ENCODE peak calls at places on chromosomes 12 and 14, in four cellular contexts. One of them, this sample, is unnamed.
A peak's percentile ranks its signal among the peaks of the same experiment; 100 is the strongest.

GRCh38 chr12:53049582-53050318 is at the start of gene TNS2:
- DNase-seq in K562: peak; percentile 48
- DNase-seq in SK-N-SH: peak; percentile 72
- DNase-seq in HepG2: peak; percentile 72
- DNase-seq in this sample: no peak

GRCh38 chr14:85280074-85280473 is 249.9 kb upstream of the FLRT2 start:
- DNase-seq in K562: no peak
- DNase-seq in SK-N-SH: no peak
- DNase-seq in HepG2: no peak
- DNase-seq in this sample: no peak

GRCh38 chr12:116551952-116552749 is 7.0 kb upstream of the MAP1LC3B2 start:
- DNase-seq in K562: no peak
- DNase-seq in SK-N-SH: no peak
- DNase-seq in HepG2: no peak
- DNase-seq in this sample: no peak

GRCh38 chr12:79690156-79690605 is 583 bp downstream of the PAWR start:
- DNase-seq in K562: no peak
- DNase-seq in SK-N-SH: peak; percentile 49
- DNase-seq in HepG2: peak; percentile 14
- DNase-seq in this sample: no peak

GRCh38 chr14:98847520-98848468 is 424.2 kb downstream of the BCL11B start:
- DNase-seq in K562: no peak
- DNase-seq in SK-N-SH: no peak
- DNase-seq in HepG2: peak; percentile 15
- DNase-seq in this sample: no peak

GRCh38 chr14:99321955-99322730 is 50.1 kb upstream of the BCL11B start:
- DNase-seq in K562: no peak
- DNase-seq in SK-N-SH: no peak
- DNase-seq in HepG2: no peak
- DNase-seq in this sample: no peak

GRCh38 chr12:116892318-116892717 is 11.1 kb upstream of the HRK start:
- DNase-seq in K562: no peak
- DNase-seq in SK-N-SH: no peak
- DNase-seq in HepG2: no peak
- DNase-seq in this sample: no peak

GRCh38 chr12:81692008-81692407 is 67.1 kb downstream of the PPFIA2 start:
- DNase-seq in K562: no peak
- DNase-seq in SK-N-SH: no peak
- DNase-seq in HepG2: no peak
- DNase-seq in this sample: no peak

GRCh38 chr14:39432619-39433451 is 602 bp upstream of the FBXO33 start:
- DNase-seq in K562: peak; percentile 65
- DNase-seq in SK-N-SH: peak; percentile 76
- DNase-seq in HepG2: peak; percentile 96
- DNase-seq in this sample: peak; percentile 62

GRCh38 chr14:41607119-41607785 is 576 bp downstream of the LRFN5 start:
- DNase-seq in K562: no peak
- DNase-seq in SK-N-SH: no peak
- DNase-seq in HepG2: no peak
- DNase-seq in this sample: no peak

GRCh38 chr12:100372846-100373245 is 16.0 kb downstream of the SLC17A8 start:
- DNase-seq in K562: no peak
- DNase-seq in SK-N-SH: no peak
- DNase-seq in HepG2: no peak
- DNase-seq in this sample: no peak

DNA sequence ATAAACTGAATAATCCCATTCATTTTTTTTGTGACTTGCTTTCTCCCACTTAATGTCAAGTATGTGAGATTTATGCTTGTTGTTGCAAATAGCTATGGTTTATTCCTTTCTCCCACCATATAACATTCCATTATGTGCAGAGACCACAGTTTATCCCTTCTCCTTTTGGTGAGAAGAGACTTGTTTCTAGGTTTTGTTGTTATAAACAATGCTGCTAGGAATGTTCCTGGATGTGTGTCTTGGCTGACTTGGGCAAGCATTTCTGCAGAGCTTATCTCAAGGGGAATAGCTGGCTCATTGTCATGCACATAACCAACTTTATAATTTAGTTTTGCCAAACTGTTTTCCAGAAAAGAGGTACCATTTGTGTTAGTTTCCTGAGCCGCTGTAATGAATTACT is 47.6 kb upstream of the PPP1CC start:
- DNase-seq in K562: no peak
- DNase-seq in SK-N-SH: no peak
- DNase-seq in HepG2: no peak
- DNase-seq in this sample: no peak
- TF ChIP-seq NFIC in K562: no peak
- TF ChIP-seq NFIC in SK-N-SH: no peak
- TF ChIP-seq NFIC in HepG2: no peak
- TF ChIP-seq NFIC in this sample: no peak

GRCh38 chr12:14965221-14965620 is 3.8 kb upstream of the ARHGDIB start:
- DNase-seq in K562: no peak
- DNase-seq in SK-N-SH: peak; percentile 11
- DNase-seq in HepG2: no peak
- DNase-seq in this sample: no peak
- TF ChIP-seq NFIC in K562: no peak
- TF ChIP-seq NFIC in SK-N-SH: no peak
- TF ChIP-seq NFIC in HepG2: no peak
- TF ChIP-seq NFIC in this sample: no peak

GRCh38 chr14:94918896-94919295 is 149.0 kb upstream of the GSC start:
- DNase-seq in K562: no peak
- DNase-seq in SK-N-SH: no peak
- DNase-seq in HepG2: no peak
- DNase-seq in this sample: no peak
- TF ChIP-seq NFIC in K562: no peak
- TF ChIP-seq NFIC in SK-N-SH: no peak
- TF ChIP-seq NFIC in HepG2: no peak
- TF ChIP-seq NFIC in this sample: no peak

DNA sequence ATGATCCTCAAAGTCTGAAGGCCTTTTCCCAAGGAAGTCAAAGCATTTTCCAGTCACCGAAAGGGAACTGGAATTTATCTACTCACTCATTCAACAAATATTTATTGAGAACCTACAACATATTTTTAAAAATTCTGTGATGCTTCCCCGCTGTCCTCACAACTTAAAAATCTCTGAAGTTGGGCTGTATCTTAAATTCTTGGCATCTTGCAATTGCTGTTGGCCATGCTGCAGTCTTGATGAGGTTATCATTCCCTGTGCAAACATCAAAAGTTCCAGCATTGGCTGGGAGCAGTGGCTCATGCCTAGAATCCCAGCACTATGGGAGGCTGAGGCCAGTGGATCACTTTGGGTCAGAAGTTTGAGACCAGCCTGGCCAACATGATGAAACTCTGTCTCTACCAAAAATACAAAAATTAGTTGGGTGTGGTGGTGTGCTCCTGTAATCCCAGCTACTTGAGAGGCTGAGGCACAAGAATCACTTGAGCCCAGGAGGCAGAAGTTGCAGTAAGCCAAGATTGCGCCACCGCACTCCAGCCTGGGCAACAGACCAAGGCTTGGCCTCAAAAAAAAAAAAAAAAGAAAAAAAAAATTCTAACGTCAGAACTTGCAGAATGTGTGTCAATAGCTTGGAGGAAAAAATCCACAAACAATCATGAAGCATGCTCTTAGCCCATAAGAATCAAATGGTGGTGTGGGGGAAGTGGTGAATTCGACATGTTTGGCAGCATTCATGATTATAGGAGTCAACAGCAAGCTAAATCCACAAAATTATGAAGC is 34.9 kb downstream of the CCDC177 start:
- DNase-seq in K562: no peak
- DNase-seq in SK-N-SH: no peak
- DNase-seq in HepG2: no peak
- DNase-seq in this sample: no peak
- TF ChIP-seq NFIC in K562: no peak
- TF ChIP-seq NFIC in SK-N-SH: no peak
- TF ChIP-seq NFIC in HepG2: no peak
- TF ChIP-seq NFIC in this sample: no peak

GRCh38 chr14:31965735-31966598 is 111.1 kb upstream of the ARHGAP5 start:
- DNase-seq in K562: peak; percentile 44
- DNase-seq in SK-N-SH: no peak
- DNase-seq in HepG2: peak; percentile 96
- DNase-seq in this sample: no peak
- TF ChIP-seq NFIC in K562: no peak
- TF ChIP-seq NFIC in SK-N-SH: no peak
- TF ChIP-seq NFIC in HepG2: no peak
- TF ChIP-seq NFIC in this sample: no peak

GRCh38 chr12:1799882-1800645 is 20.3 kb upstream of the LRTM2 start:
- DNase-seq in K562: no peak
- DNase-seq in SK-N-SH: peak; percentile 18
- DNase-seq in HepG2: no peak
- DNase-seq in this sample: no peak
- TF ChIP-seq NFIC in K562: no peak
- TF ChIP-seq NFIC in SK-N-SH: no peak
- TF ChIP-seq NFIC in HepG2: no peak
- TF ChIP-seq NFIC in this sample: no peak

DNA sequence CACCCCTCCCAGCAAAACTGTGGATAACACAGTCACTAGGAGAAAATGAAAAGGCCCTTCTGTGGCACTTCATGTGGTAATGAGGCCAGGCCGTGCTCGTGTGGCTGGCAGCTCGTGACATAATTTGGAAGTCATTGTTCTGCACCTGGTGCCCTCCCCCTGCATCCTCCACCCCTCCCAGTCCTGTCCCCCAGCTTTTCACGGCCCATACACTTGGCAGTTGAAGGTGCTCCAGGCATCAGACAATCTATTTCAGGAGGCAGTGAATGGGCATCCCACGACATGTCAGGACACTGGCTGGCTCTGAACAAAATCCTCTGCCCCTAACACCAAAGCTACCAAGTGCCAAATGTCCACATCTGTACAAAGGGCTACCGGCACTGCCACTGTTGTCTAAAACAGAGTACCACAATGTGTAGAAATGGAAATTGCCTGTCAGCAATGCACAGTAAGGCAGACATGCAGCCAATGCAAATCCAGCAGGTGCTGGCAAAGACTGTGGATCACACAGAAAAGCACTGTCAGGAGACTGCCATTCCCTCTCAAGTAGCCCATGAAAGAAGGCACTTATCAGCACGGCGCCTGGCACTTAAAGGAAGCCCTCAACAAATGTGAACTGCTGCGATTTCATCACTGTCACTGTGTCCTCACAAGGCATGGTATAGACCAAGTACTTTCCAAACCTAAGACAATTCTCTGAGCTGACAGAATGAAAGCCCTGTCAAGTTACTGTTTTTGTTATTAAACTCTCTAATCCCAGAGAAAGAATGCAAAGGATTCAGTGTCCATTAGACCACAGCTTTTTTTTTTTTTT is 39.1 kb downstream of the CORO1C start:
- DNase-seq in K562: no peak
- DNase-seq in SK-N-SH: no peak
- DNase-seq in HepG2: no peak
- DNase-seq in this sample: no peak
- TF ChIP-seq NFIC in K562: no peak
- TF ChIP-seq NFIC in SK-N-SH: no peak
- TF ChIP-seq NFIC in HepG2: no peak
- TF ChIP-seq NFIC in this sample: no peak

DNA sequence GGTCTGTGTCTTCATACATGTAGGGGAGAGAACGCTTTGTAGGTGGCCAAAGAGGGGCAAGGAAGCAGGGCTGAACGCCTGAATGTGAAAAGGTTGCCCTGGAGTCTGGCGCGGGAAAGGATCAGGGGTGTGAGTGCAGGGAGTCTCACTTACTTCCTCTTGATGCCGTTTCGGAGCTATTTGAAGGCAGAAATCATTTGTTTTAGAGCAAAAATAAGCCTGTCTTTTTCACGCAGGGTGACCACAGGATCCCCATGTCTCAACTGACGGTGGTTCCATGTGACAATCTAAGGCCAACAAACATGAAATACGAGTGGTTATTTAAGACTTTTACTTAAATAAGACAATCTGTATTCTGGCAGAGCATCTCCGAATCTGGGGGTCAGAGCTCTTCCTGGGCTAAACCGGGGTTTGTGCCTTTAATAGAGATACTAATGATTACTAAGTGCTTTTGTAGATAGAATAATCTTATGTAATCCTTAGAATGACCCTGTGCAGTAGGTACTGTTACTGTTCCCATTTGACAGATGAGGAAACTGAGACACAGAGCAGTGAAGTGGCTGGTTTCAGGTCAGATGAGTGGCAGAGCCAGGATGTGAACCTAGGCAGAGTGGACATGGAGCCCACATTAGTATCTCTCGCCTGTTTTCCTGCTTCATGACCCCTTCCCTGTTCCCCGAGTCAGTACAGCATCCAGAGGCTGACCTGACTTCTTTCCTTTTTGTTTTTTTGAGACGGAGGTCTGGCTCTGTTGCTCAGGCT is 1.9 kb downstream of the BRI3BP start:
- DNase-seq in K562: no peak
- DNase-seq in SK-N-SH: no peak
- DNase-seq in HepG2: no peak
- DNase-seq in this sample: peak; percentile 41
- TF ChIP-seq NFIC in K562: no peak
- TF ChIP-seq NFIC in SK-N-SH: no peak
- TF ChIP-seq NFIC in HepG2: no peak
- TF ChIP-seq NFIC in this sample: no peak

GRCh38 chr12:8841778-8842177 is 19.4 kb downstream of the A2ML1 start:
- DNase-seq in K562: no peak
- DNase-seq in SK-N-SH: no peak
- DNase-seq in HepG2: no peak
- DNase-seq in this sample: no peak
- TF ChIP-seq NFIC in K562: no peak
- TF ChIP-seq NFIC in SK-N-SH: no peak
- TF ChIP-seq NFIC in HepG2: no peak
- TF ChIP-seq NFIC in this sample: no peak

GRCh38 chr14:53149656-53150319 is 3.3 kb downstream of the DDHD1 start:
- DNase-seq in K562: no peak
- DNase-seq in SK-N-SH: no peak
- DNase-seq in HepG2: no peak
- DNase-seq in this sample: no peak

GRCh38 chr14:53147208-53147607 is 5.9 kb downstream of the DDHD1 start:
- DNase-seq in K562: no peak
- DNase-seq in SK-N-SH: no peak
- DNase-seq in HepG2: no peak
- DNase-seq in this sample: no peak

GRCh38 chr14:53147893-53148292 is 5.2 kb downstream of the DDHD1 start:
- DNase-seq in K562: no peak
- DNase-seq in SK-N-SH: no peak
- DNase-seq in HepG2: no peak
- DNase-seq in this sample: no peak

GRCh38 chr14:53146739-53147138 is 6.4 kb downstream of the DDHD1 start:
- DNase-seq in K562: no peak
- DNase-seq in SK-N-SH: no peak
- DNase-seq in HepG2: no peak
- DNase-seq in this sample: no peak

DNA sequence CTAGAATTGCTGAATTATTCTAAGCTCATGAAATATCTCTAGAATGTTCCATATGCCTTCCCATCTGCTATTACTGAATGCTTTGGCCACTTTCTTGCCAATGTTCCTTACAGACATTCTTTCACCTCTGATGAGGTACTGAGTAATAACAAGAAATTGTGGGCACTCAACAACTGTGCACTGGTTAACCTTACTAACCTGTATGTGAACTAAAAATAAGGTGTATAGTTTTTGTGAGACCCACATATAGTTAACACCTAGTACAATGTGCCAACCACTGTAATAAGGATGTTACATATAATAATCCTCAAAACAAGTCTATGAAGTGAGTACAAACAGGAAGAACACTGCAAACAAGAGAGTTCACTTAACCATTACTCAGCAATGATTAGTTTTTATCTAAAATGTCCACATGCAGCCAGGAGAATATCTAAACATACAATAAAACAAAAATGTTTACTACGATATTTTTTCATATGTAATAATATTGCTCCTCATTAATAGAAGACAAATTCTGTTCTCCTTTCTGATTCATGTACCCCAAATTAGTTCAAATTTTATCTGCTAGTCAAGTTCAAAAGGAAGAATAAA is 4.4 kb downstream of the DDHD1 start:
- DNase-seq in K562: no peak
- DNase-seq in SK-N-SH: no peak
- DNase-seq in HepG2: no peak
- DNase-seq in this sample: peak; percentile 57
- TF ChIP-seq NFIC in K562: no peak
- TF ChIP-seq NFIC in SK-N-SH: no peak
- TF ChIP-seq NFIC in HepG2: no peak
- TF ChIP-seq NFIC in this sample: peak; percentile 69